ENCODE peak calls at places on chromosomes 3 and 15, in four cellular contexts. One of them, this sample, is unnamed.

GRCh38 chr3:127670761-127671522 is 1.8 kb upstream of the ABTB1 start:
- DNase-seq in HepG2: no peak
- DNase-seq in SK-N-SH: no peak
- DNase-seq in A549: no peak
- DNase-seq in this sample: no peak

GRCh38 chr3:36965440-36965839 is 20.6 kb upstream of the TRANK1 start:
- DNase-seq in HepG2: no peak
- DNase-seq in SK-N-SH: no peak
- DNase-seq in A549: no peak
- DNase-seq in this sample: no peak

GRCh38 chr3:161314836-161315391 is 56.4 kb downstream of the SPTSSB start:
- DNase-seq in HepG2: no peak
- DNase-seq in SK-N-SH: no peak
- DNase-seq in A549: no peak
- DNase-seq in this sample: no peak

GRCh38 chr3:3821780-3822179 is 22.5 kb downstream of the LRRN1 start:
- DNase-seq in HepG2: no peak
- DNase-seq in SK-N-SH: no peak
- DNase-seq in A549: no peak
- DNase-seq in this sample: no peak

GRCh38 chr3:126103121-126104027 is 19.4 kb upstream of the SLC41A3 start:
- DNase-seq in HepG2: no peak
- DNase-seq in SK-N-SH: peak
- DNase-seq in A549: no peak
- DNase-seq in this sample: no peak

GRCh38 chr3:61158152-61158551 is 93.1 kb downstream of the FHIT start:
- DNase-seq in HepG2: no peak
- DNase-seq in SK-N-SH: no peak
- DNase-seq in A549: no peak
- DNase-seq in this sample: no peak

GRCh38 chr3:187352581-187353575 is 15.3 kb upstream of the RTP4 start:
- DNase-seq in HepG2: no peak
- DNase-seq in SK-N-SH: no peak
- DNase-seq in A549: no peak
- DNase-seq in this sample: no peak

GRCh38 chr15:64438653-64439447 is 21.5 kb upstream of the ZNF609 start:
- DNase-seq in HepG2: no peak
- DNase-seq in SK-N-SH: no peak
- DNase-seq in A549: no peak
- DNase-seq in this sample: no peak

GRCh38 chr15:63922551-63923315 is 89.0 kb upstream of the HERC1 start:
- DNase-seq in HepG2: no peak
- DNase-seq in SK-N-SH: no peak
- DNase-seq in A549: no peak
- DNase-seq in this sample: no peak

GRCh38 chr15:35874260-35874905 is 328.4 kb upstream of the DPH6 start:
- DNase-seq in HepG2: no peak
- DNase-seq in SK-N-SH: no peak
- DNase-seq in A549: peak
- DNase-seq in this sample: no peak

GRCh38 chr3:186237915-186238314 is 124.1 kb downstream of the DGKG start:
- DNase-seq in HepG2: no peak
- DNase-seq in SK-N-SH: no peak
- DNase-seq in A549: no peak
- DNase-seq in this sample: no peak

GRCh38 chr3:160720123-160720746 is 35.8 kb upstream of the PPM1L start:
- DNase-seq in HepG2: no peak
- DNase-seq in SK-N-SH: no peak
- DNase-seq in A549: no peak
- DNase-seq in this sample: no peak

GRCh38 chr3:150407818-150408231 is 273 bp upstream of the TSC22D2 start:
- DNase-seq in HepG2: no peak
- DNase-seq in SK-N-SH: no peak
- DNase-seq in A549: peak
- DNase-seq in this sample: no peak

GRCh38 chr3:119639494-119640350 is 20.7 kb downstream of the POPDC2 start:
- DNase-seq in HepG2: no peak
- DNase-seq in SK-N-SH: peak
- DNase-seq in A549: no peak
- DNase-seq in this sample: no peak

GRCh38 chr3:187999821-188000220 is 154.1 kb upstream of the LPP start:
- DNase-seq in HepG2: no peak
- DNase-seq in SK-N-SH: no peak
- DNase-seq in A549: no peak
- DNase-seq in this sample: no peak

GRCh38 chr15:96330064-96330449 is 443 bp upstream of the NR2F2 start:
- DNase-seq in HepG2: no peak
- DNase-seq in SK-N-SH: no peak
- DNase-seq in A549: peak
- DNase-seq in this sample: no peak

GRCh38 chr3:12294885-12295580 is 6.2 kb downstream of the PPARG start:
- DNase-seq in HepG2: no peak
- DNase-seq in SK-N-SH: no peak
- DNase-seq in A549: peak
- DNase-seq in this sample: no peak

GRCh38 chr3:160253298-160253697 is 28.1 kb downstream of the C3orf80 start:
- DNase-seq in HepG2: no peak
- DNase-seq in SK-N-SH: no peak
- DNase-seq in A549: no peak
- DNase-seq in this sample: no peak

GRCh38 chr3:106392905-106393304 is 524.1 kb upstream of the CBLB start:
- DNase-seq in HepG2: no peak
- DNase-seq in SK-N-SH: no peak
- DNase-seq in A549: no peak
- DNase-seq in this sample: no peak

GRCh38 chr3:23575697-23576096 is 230.1 kb upstream of the UBE2E1 start:
- DNase-seq in HepG2: no peak
- DNase-seq in SK-N-SH: no peak
- DNase-seq in A549: no peak
- DNase-seq in this sample: no peak

GRCh38 chr15:101522621-101523559 is 33.4 kb upstream of the PCSK6 start:
- DNase-seq in HepG2: no peak
- DNase-seq in SK-N-SH: peak
- DNase-seq in A549: no peak
- DNase-seq in this sample: no peak

DNA sequence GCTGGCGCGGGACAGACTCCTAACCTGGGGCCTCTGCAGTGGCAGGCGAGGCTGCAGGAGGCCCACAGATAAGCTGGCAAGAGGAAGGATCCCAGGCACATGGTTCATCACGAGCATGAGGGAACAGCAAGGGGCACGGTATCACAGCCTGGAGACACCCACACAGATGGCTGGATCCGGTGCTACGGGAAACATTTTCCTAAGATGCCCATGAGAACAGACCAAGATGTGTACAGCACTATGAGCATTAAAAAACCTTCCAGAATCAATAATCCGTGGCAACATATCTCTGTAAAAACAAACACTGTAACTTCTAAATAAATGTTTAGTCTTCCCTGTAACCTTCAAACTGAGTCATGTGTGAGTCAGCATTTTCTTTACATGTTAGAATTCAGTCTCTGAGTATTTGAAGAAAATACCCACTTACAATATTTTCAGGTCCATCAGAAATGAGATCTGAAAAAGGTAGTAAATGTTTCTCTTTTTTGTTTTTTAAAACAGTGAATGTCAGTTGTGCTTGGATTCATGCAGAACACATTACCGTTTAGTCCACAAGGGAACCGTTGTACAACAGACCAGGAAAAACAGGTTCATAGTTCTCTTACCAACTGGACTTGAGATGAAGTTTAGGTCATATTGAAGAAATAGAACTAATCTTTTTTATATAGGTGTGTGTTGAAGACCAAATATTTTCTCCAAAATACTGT is 75.9 kb downstream of the BOC start:
- DNase-seq in HepG2: peak
- DNase-seq in SK-N-SH: no peak
- DNase-seq in A549: peak
- DNase-seq in this sample: no peak
- TF ChIP-seq PBX3 in HepG2: no peak
- TF ChIP-seq PBX3 in SK-N-SH: no peak
- TF ChIP-seq PBX3 in A549: no peak
- TF ChIP-seq PBX3 in this sample: no peak

GRCh38 chr15:86034904-86035303 is 44.8 kb upstream of the AGBL1 start:
- DNase-seq in HepG2: no peak
- DNase-seq in SK-N-SH: no peak
- DNase-seq in A549: no peak
- DNase-seq in this sample: no peak

GRCh38 chr15:86038491-86038890 is 41.2 kb upstream of the AGBL1 start:
- DNase-seq in HepG2: no peak
- DNase-seq in SK-N-SH: no peak
- DNase-seq in A549: no peak
- DNase-seq in this sample: no peak

GRCh38 chr15:86036243-86036642 is 43.4 kb upstream of the AGBL1 start:
- DNase-seq in HepG2: no peak
- DNase-seq in SK-N-SH: no peak
- DNase-seq in A549: no peak
- DNase-seq in this sample: no peak

GRCh38 chr15:86044981-86045380 is 34.7 kb upstream of the AGBL1 start:
- DNase-seq in HepG2: no peak
- DNase-seq in SK-N-SH: no peak
- DNase-seq in A549: no peak
- DNase-seq in this sample: no peak

GRCh38 chr15:86040360-86041095 is 39.1 kb upstream of the AGBL1 start:
- DNase-seq in HepG2: no peak
- DNase-seq in SK-N-SH: no peak
- DNase-seq in A549: no peak
- DNase-seq in this sample: no peak
- TF ChIP-seq PBX3 in HepG2: no peak
- TF ChIP-seq PBX3 in SK-N-SH: no peak
- TF ChIP-seq PBX3 in A549: no peak
- TF ChIP-seq PBX3 in this sample: no peak

DNA sequence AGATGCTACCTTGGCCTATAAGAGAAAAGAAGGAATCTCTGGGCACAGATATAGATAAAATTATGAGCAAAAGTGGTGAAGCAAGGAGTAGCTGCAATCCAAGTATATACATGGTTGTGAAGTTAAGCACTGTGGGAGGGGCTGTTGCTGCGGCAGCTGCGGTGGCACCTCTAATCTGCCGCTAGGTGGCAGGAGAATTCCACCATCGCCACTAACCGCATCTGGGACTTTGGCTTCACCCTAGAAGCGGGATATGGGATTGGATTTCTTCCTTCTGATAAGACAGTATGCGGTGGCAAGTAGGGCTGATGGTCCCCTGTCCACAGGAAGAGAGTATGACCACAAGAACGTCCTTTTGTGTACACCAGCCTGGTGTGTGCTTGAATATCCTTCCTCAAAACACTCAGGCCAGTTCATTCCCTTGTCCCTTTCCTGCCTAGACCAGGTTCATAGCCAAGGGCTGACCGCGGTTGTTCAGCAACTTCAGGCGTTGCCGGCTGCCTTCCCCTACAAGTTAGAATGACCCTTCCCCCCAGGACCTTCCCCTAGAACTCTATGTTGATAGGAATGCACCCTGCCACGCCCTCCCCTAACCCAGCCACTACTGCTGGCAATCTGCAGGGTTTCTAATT is 5.1 kb downstream of the MAGEL2 start:
- DNase-seq in HepG2: peak
- DNase-seq in SK-N-SH: peak
- DNase-seq in A549: peak
- DNase-seq in this sample: no peak
- TF ChIP-seq PBX3 in HepG2: no peak
- TF ChIP-seq PBX3 in SK-N-SH: no peak
- TF ChIP-seq PBX3 in A549: no peak
- TF ChIP-seq PBX3 in this sample: no peak

GRCh38 chr15:75669191-75669878 is 21.6 kb downstream of the SNX33 start:
- DNase-seq in HepG2: no peak
- DNase-seq in SK-N-SH: no peak
- DNase-seq in A549: no peak
- DNase-seq in this sample: no peak
- TF ChIP-seq PBX3 in HepG2: no peak
- TF ChIP-seq PBX3 in SK-N-SH: peak
- TF ChIP-seq PBX3 in A549: no peak
- TF ChIP-seq PBX3 in this sample: no peak

DNA sequence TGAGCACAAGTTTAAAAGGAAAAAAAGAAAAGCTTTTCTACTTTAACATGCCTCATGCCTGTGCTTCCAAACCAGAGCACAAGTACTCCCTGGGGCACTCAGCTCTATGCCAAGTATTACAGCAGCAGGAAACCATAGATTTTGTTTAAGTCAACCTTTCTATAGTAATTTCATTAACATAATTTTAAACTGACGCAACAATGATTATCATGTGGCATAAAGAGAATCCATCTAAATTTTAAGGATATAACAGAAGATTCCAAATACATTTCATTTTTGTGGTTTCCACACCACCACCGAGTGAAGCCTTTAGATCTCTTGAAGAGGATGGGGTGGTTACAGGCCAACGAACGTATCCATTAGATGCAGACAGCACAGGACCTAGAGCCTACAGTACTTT is 112.1 kb downstream of the TNIK start:
- DNase-seq in HepG2: no peak
- DNase-seq in SK-N-SH: no peak
- DNase-seq in A549: no peak
- DNase-seq in this sample: no peak
- TF ChIP-seq PBX3 in HepG2: no peak
- TF ChIP-seq PBX3 in SK-N-SH: peak
- TF ChIP-seq PBX3 in A549: no peak
- TF ChIP-seq PBX3 in this sample: no peak

DNA sequence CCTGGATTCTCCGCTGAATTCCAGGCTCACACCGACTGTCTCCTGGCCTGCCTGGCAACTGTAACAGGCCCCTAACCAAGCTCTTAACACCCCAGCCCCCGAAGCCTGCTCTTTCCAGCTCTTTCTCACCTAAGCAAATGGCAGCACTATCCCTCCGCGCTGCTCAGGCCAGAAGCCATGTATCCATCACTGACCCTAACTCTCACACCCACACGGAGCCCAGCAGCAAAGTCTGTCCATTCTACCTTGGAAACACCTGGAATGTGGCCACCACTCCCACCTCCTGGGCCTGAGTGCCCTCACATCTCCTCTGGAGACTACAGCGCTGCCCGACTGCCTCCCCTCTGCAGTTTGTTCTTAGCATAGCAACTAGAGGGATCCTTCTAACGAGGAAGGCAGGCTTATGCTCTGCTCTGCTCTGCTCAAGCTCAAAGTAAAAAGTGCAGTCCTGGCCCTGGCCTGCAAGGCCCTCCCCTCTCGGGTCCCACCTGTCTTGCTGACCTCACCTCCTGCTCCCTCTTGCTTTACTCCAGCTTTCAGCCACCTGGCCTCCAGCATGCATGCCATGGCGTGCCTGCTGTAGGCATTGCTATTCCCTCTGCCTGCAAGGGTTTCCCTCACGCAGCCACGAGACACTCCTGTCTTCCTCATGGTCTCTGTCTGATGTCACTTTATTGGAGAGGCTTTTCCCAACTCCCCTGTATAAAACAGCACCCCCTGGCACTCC is 27.2 kb downstream of the FEM1B start:
- DNase-seq in HepG2: no peak
- DNase-seq in SK-N-SH: no peak
- DNase-seq in A549: no peak
- DNase-seq in this sample: no peak
- TF ChIP-seq PBX3 in HepG2: no peak
- TF ChIP-seq PBX3 in SK-N-SH: no peak
- TF ChIP-seq PBX3 in A549: no peak
- TF ChIP-seq PBX3 in this sample: no peak

DNA sequence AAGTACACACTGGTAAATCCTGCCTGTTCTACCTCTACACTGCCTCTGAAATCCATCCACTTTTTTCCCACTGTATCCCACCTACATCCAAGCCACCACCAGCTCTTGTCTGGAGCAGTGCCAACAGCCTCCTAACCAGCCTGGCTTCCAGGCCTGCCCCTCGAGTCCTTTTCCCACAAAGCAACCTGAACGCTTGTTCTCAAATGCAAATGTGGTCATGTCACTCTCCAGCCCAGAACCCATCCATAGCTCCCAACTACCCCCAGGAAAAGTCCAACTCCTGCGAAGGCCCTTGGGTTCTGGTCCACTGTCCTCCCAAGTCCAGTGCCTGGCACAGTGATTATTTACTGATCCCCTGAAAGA is 83.8 kb downstream of the SEMA5B start:
- DNase-seq in HepG2: no peak
- DNase-seq in SK-N-SH: no peak
- DNase-seq in A549: no peak
- DNase-seq in this sample: no peak
- TF ChIP-seq PBX3 in HepG2: no peak
- TF ChIP-seq PBX3 in SK-N-SH: no peak
- TF ChIP-seq PBX3 in A549: no peak
- TF ChIP-seq PBX3 in this sample: no peak

This sample was measured in GM12878.